ENCODE peak calls at places on chromosomes 2 and 18, in ten cellular contexts. One of them, this sample, is unnamed.

GRCh38 chr2:230664128-230664527 is 48.5 kb upstream of the CAB39 start:
- DNase-seq in left colon: no peak
- DNase-seq in EL: peak
- DNase-seq in C1 segment of cervical spinal cord: no peak
- DNase-seq in HTR-8/SVneo: no peak
- DNase-seq in nephron progenitor cell: no peak
- DNase-seq in AG10803: peak
- DNase-seq in HEK293T: no peak
- DNase-seq in NCI-H1092: peak
- DNase-seq in fibroblast of villous mesenchyme: no peak
- DNase-seq in this sample: no peak

GRCh38 chr18:30280861-30281470 is 761.6 kb downstream of the DSC3 start:
- DNase-seq in left colon: no peak
- DNase-seq in EL: peak
- DNase-seq in HTR-8/SVneo: peak
- DNase-seq in AG10803: peak
- DNase-seq in NCI-H1092: peak
- DNase-seq in fibroblast of villous mesenchyme: peak
- DNase-seq in nephron progenitor cell: peak
- DNase-seq in HEK293T: peak
- DNase-seq in C1 segment of cervical spinal cord: no peak
- DNase-seq in this sample: peak

GRCh38 chr18:34787931-34788532 is 77.9 kb downstream of the DTNA start:
- DNase-seq in HTR-8/SVneo: peak
- DNase-seq in nephron progenitor cell: peak
- DNase-seq in AG10803: peak
- DNase-seq in C1 segment of cervical spinal cord: no peak
- DNase-seq in HEK293T: peak
- DNase-seq in EL: peak
- DNase-seq in fibroblast of villous mesenchyme: peak
- DNase-seq in NCI-H1092: peak
- DNase-seq in left colon: no peak
- DNase-seq in this sample: peak

GRCh38 chr2:238169021-238169707 is 10.4 kb downstream of the ERFE start:
- DNase-seq in fibroblast of villous mesenchyme: peak
- DNase-seq in left colon: no peak
- DNase-seq in AG10803: peak
- DNase-seq in HTR-8/SVneo: no peak
- DNase-seq in EL: peak
- DNase-seq in HEK293T: no peak
- DNase-seq in C1 segment of cervical spinal cord: no peak
- DNase-seq in NCI-H1092: no peak
- DNase-seq in nephron progenitor cell: no peak
- DNase-seq in this sample: no peak

GRCh38 chr2:24049485-24050021 is at the start of gene FKBP1B:
- DNase-seq in AG10803: peak
- DNase-seq in C1 segment of cervical spinal cord: no peak
- DNase-seq in fibroblast of villous mesenchyme: peak
- DNase-seq in EL: peak
- DNase-seq in HEK293T: peak
- DNase-seq in left colon: peak
- DNase-seq in HTR-8/SVneo: peak
- DNase-seq in nephron progenitor cell: peak
- DNase-seq in NCI-H1092: peak
- DNase-seq in this sample: peak

GRCh38 chr2:226793615-226794014 is 6.0 kb downstream of the IRS1 start:
- DNase-seq in left colon: no peak
- DNase-seq in HEK293T: no peak
- DNase-seq in AG10803: peak
- DNase-seq in HTR-8/SVneo: no peak
- DNase-seq in C1 segment of cervical spinal cord: no peak
- DNase-seq in NCI-H1092: no peak
- DNase-seq in fibroblast of villous mesenchyme: peak
- DNase-seq in EL: no peak
- DNase-seq in nephron progenitor cell: no peak
- DNase-seq in this sample: no peak

GRCh38 chr2:173159794-173160463 is 84.3 kb downstream of the MAP3K20 start:
- DNase-seq in C1 segment of cervical spinal cord: no peak
- DNase-seq in AG10803: peak
- DNase-seq in HEK293T: peak
- DNase-seq in HTR-8/SVneo: peak
- DNase-seq in NCI-H1092: no peak
- DNase-seq in nephron progenitor cell: no peak
- DNase-seq in EL: peak
- DNase-seq in fibroblast of villous mesenchyme: peak
- DNase-seq in left colon: peak
- DNase-seq in this sample: peak

GRCh38 chr2:199480966-199481365 is 23.2 kb upstream of the SATB2 start:
- DNase-seq in fibroblast of villous mesenchyme: no peak
- DNase-seq in AG10803: no peak
- DNase-seq in C1 segment of cervical spinal cord: no peak
- DNase-seq in HEK293T: no peak
- DNase-seq in left colon: no peak
- DNase-seq in nephron progenitor cell: no peak
- DNase-seq in HTR-8/SVneo: no peak
- DNase-seq in NCI-H1092: no peak
- DNase-seq in EL: no peak
- DNase-seq in this sample: no peak

GRCh38 chr18:56285387-56286055 is 352.9 kb downstream of the TXNL1 start:
- DNase-seq in fibroblast of villous mesenchyme: no peak
- DNase-seq in C1 segment of cervical spinal cord: no peak
- DNase-seq in HTR-8/SVneo: no peak
- DNase-seq in nephron progenitor cell: no peak
- DNase-seq in NCI-H1092: no peak
- DNase-seq in HEK293T: no peak
- DNase-seq in left colon: no peak
- DNase-seq in EL: no peak
- DNase-seq in AG10803: peak
- DNase-seq in this sample: no peak

GRCh38 chr2:16312771-16313170 is 352.9 kb downstream of the CYRIA start:
- DNase-seq in HEK293T: no peak
- DNase-seq in AG10803: no peak
- DNase-seq in left colon: no peak
- DNase-seq in NCI-H1092: no peak
- DNase-seq in HTR-8/SVneo: no peak
- DNase-seq in C1 segment of cervical spinal cord: no peak
- DNase-seq in EL: no peak
- DNase-seq in fibroblast of villous mesenchyme: no peak
- DNase-seq in nephron progenitor cell: no peak
- DNase-seq in this sample: no peak

This sample was measured in neuronal stem cell.